ENCODE peak calls at places on chromosome 9, in nine cellular contexts. One of them, this sample, is unnamed.

GRCh38 chr9:120435066-120435465 is 144.9 kb downstream of the CDK5RAP2 start:
- DNase-seq in HEK293T: no peak
- DNase-seq in EL: no peak
- DNase-seq in nephron progenitor cell: no peak
- DNase-seq in Calu3: no peak
- DNase-seq in nucleus accumbens: no peak
- DNase-seq in NCI-H748 treated with DMSO at 0.1 percent for 48 hours: no peak
- DNase-seq in heart right ventricle: no peak
- DNase-seq in foreskin keratinocyte: no peak
- DNase-seq in this sample: peak; percentile 50

GRCh38 chr9:68708513-68708912 is 3.5 kb downstream of the PIP5K1B start:
- DNase-seq in foreskin keratinocyte: no peak
- DNase-seq in Calu3: no peak
- DNase-seq in EL: no peak
- DNase-seq in NCI-H748 treated with DMSO at 0.1 percent for 48 hours: no peak
- DNase-seq in heart right ventricle: no peak
- DNase-seq in nucleus accumbens: no peak
- DNase-seq in HEK293T: no peak
- DNase-seq in nephron progenitor cell: no peak
- DNase-seq in this sample: no peak

GRCh38 chr9:4490705-4491620 is 695 bp downstream of the SLC1A1 start:
- DNase-seq in HEK293T: no peak
- DNase-seq in foreskin keratinocyte: no peak
- DNase-seq in nephron progenitor cell: peak; percentile 21
- DNase-seq in Calu3: no peak
- DNase-seq in EL: peak; percentile 13
- DNase-seq in NCI-H748 treated with DMSO at 0.1 percent for 48 hours: no peak
- DNase-seq in nucleus accumbens: no peak
- DNase-seq in heart right ventricle: peak; percentile 15
- DNase-seq in this sample: peak; percentile 28

GRCh38 chr9:38043931-38044623 is 24.9 kb downstream of the SHB start:
- DNase-seq in EL: no peak
- DNase-seq in foreskin keratinocyte: no peak
- DNase-seq in heart right ventricle: no peak
- DNase-seq in nucleus accumbens: no peak
- DNase-seq in NCI-H748 treated with DMSO at 0.1 percent for 48 hours: no peak
- DNase-seq in HEK293T: no peak
- DNase-seq in Calu3: no peak
- DNase-seq in nephron progenitor cell: no peak
- DNase-seq in this sample: no peak

GRCh38 chr9:95268681-95269080 is 48.8 kb downstream of the FANCC start:
- DNase-seq in HEK293T: peak; percentile 40
- DNase-seq in nucleus accumbens: no peak
- DNase-seq in EL: no peak
- DNase-seq in heart right ventricle: no peak
- DNase-seq in Calu3: peak; percentile 8
- DNase-seq in foreskin keratinocyte: no peak
- DNase-seq in nephron progenitor cell: no peak
- DNase-seq in NCI-H748 treated with DMSO at 0.1 percent for 48 hours: peak; percentile 10
- DNase-seq in this sample: peak; percentile 53

GRCh38 chr9:36572515-36573418 is at the start of gene MELK:
- DNase-seq in nephron progenitor cell: peak; percentile 92
- DNase-seq in NCI-H748 treated with DMSO at 0.1 percent for 48 hours: peak; percentile 69
- DNase-seq in foreskin keratinocyte: no peak
- DNase-seq in heart right ventricle: peak; percentile 84
- DNase-seq in Calu3: peak; percentile 75
- DNase-seq in HEK293T: peak; percentile 90
- DNase-seq in EL: peak; percentile 85
- DNase-seq in nucleus accumbens: peak; percentile 40
- DNase-seq in this sample: peak; percentile 78

GRCh38 chr9:456365-456764 is 241.7 kb downstream of the DOCK8 start:
- DNase-seq in nephron progenitor cell: no peak
- DNase-seq in HEK293T: no peak
- DNase-seq in foreskin keratinocyte: no peak
- DNase-seq in NCI-H748 treated with DMSO at 0.1 percent for 48 hours: no peak
- DNase-seq in heart right ventricle: peak; percentile 45
- DNase-seq in EL: no peak
- DNase-seq in nucleus accumbens: no peak
- DNase-seq in Calu3: peak; percentile 54
- DNase-seq in this sample: peak; percentile 17

GRCh38 chr9:135167839-135168378 is 80.4 kb downstream of the OLFM1 start:
- DNase-seq in nephron progenitor cell: no peak
- DNase-seq in nucleus accumbens: no peak
- DNase-seq in HEK293T: no peak
- DNase-seq in heart right ventricle: no peak
- DNase-seq in Calu3: no peak
- DNase-seq in foreskin keratinocyte: no peak
- DNase-seq in NCI-H748 treated with DMSO at 0.1 percent for 48 hours: no peak
- DNase-seq in EL: no peak
- DNase-seq in this sample: no peak

GRCh38 chr9:37290881-37291485 is 131.5 kb upstream of the GRHPR start:
- DNase-seq in nephron progenitor cell: no peak
- DNase-seq in HEK293T: no peak
- DNase-seq in Calu3: no peak
- DNase-seq in nucleus accumbens: no peak
- DNase-seq in heart right ventricle: no peak
- DNase-seq in foreskin keratinocyte: peak; percentile 72
- DNase-seq in EL: peak; percentile 85
- DNase-seq in NCI-H748 treated with DMSO at 0.1 percent for 48 hours: no peak
- DNase-seq in this sample: peak; percentile 93

GRCh38 chr9:94900222-94901018 is 173.9 kb downstream of the AOPEP start:
- DNase-seq in Calu3: no peak
- DNase-seq in EL: peak; percentile 91
- DNase-seq in nephron progenitor cell: no peak
- DNase-seq in heart right ventricle: no peak
- DNase-seq in HEK293T: no peak
- DNase-seq in foreskin keratinocyte: no peak
- DNase-seq in NCI-H748 treated with DMSO at 0.1 percent for 48 hours: no peak
- DNase-seq in nucleus accumbens: no peak
- DNase-seq in this sample: peak; percentile 98

GRCh38 chr9:82598254-82599039 is 464.5 kb downstream of the RASEF start:
- DNase-seq in heart right ventricle: no peak
- DNase-seq in foreskin keratinocyte: no peak
- DNase-seq in NCI-H748 treated with DMSO at 0.1 percent for 48 hours: peak; percentile 56
- DNase-seq in EL: no peak
- DNase-seq in nucleus accumbens: no peak
- DNase-seq in Calu3: no peak
- DNase-seq in nephron progenitor cell: no peak
- DNase-seq in HEK293T: no peak
- DNase-seq in this sample: no peak

GRCh38 chr9:126955806-126956205 is 41.2 kb downstream of the RALGPS1 start:
- DNase-seq in foreskin keratinocyte: no peak
- DNase-seq in Calu3: no peak
- DNase-seq in NCI-H748 treated with DMSO at 0.1 percent for 48 hours: no peak
- DNase-seq in EL: no peak
- DNase-seq in heart right ventricle: no peak
- DNase-seq in HEK293T: no peak
- DNase-seq in nephron progenitor cell: no peak
- DNase-seq in nucleus accumbens: no peak
- DNase-seq in this sample: no peak

GRCh38 chr9:121824651-121825480 is 173.4 kb downstream of the DAB2IP start:
- DNase-seq in HEK293T: peak; percentile 21
- DNase-seq in foreskin keratinocyte: no peak
- DNase-seq in heart right ventricle: no peak
- DNase-seq in NCI-H748 treated with DMSO at 0.1 percent for 48 hours: no peak
- DNase-seq in Calu3: no peak
- DNase-seq in nephron progenitor cell: no peak
- DNase-seq in nucleus accumbens: no peak
- DNase-seq in EL: no peak
- DNase-seq in this sample: peak; percentile 7

GRCh38 chr9:7115606-7116005 is 357.8 kb downstream of the KDM4C start:
- DNase-seq in HEK293T: no peak
- DNase-seq in EL: peak; percentile 11
- DNase-seq in Calu3: no peak
- DNase-seq in NCI-H748 treated with DMSO at 0.1 percent for 48 hours: no peak
- DNase-seq in nucleus accumbens: no peak
- DNase-seq in foreskin keratinocyte: no peak
- DNase-seq in heart right ventricle: no peak
- DNase-seq in nephron progenitor cell: no peak
- DNase-seq in this sample: no peak

GRCh38 chr9:113609562-113610318 is 146.2 kb downstream of the RGS3 start:
- DNase-seq in foreskin keratinocyte: no peak
- DNase-seq in nephron progenitor cell: no peak
- DNase-seq in NCI-H748 treated with DMSO at 0.1 percent for 48 hours: no peak
- DNase-seq in HEK293T: no peak
- DNase-seq in EL: no peak
- DNase-seq in heart right ventricle: peak; percentile 89
- DNase-seq in nucleus accumbens: no peak
- DNase-seq in Calu3: peak; percentile 69
- DNase-seq in this sample: peak; percentile 61

GRCh38 chr9:31671011-31671410 is 713.4 kb upstream of the ACO1 start:
- DNase-seq in nucleus accumbens: no peak
- DNase-seq in Calu3: no peak
- DNase-seq in foreskin keratinocyte: no peak
- DNase-seq in HEK293T: no peak
- DNase-seq in nephron progenitor cell: no peak
- DNase-seq in EL: no peak
- DNase-seq in heart right ventricle: no peak
- DNase-seq in NCI-H748 treated with DMSO at 0.1 percent for 48 hours: no peak
- DNase-seq in this sample: no peak